ENCODE peak calls at places on chromosomes 16 and 17, in six cellular contexts. Y is astrocyte, C is Panc1, V is prostate gland, N is ascending aorta, E is A673. U is an unnamed sample. For H3K9me3, the result is how much of the 10 kb centered on the place peaks cover.

GRCh38 chr17:19646788-19647696 is 1.5 kb upstream of the ALDH3A2 start:
- DNase-seq in Y (no peak), C (no peak), V (no peak), N (no peak), E (peak), U (no peak)

GRCh38 chr16:70678121-70678897 is 7.5 kb downstream of the MTSS2 start:
- DNase-seq in Y (no peak), C (no peak), V (no peak), N (no peak), E (no peak), U (no peak)

GRCh38 chr16:19748389-19749110 is 30.5 kb downstream of the IQCK start:
- DNase-seq in Y (no peak), C (no peak), V (no peak), N (no peak), E (peak), U (no peak)

GRCh38 chr17:57242148-57242547 is 14.2 kb upstream of the MSI2 start:
- DNase-seq in Y (no peak), C (no peak), V (no peak), N (no peak), E (no peak), U (no peak)

GRCh38 chr16:24986512-24987303 is 28.5 kb downstream of the ARHGAP17 start:
- DNase-seq in Y (peak), C (no peak), V (no peak), N (peak), E (peak), U (no peak)

GRCh38 chr17:66829883-66830282 is 5.0 kb upstream of the CACNG5 start:
- DNase-seq in Y (no peak), C (no peak), V (no peak), N (no peak), E (no peak), U (no peak)

GRCh38 chr17:40311575-40311974 is 2.6 kb downstream of the RARA start:
- DNase-seq in Y (no peak), C (no peak), V (no peak), N (peak), E (peak), U (no peak)

GRCh38 chr16:71628810-71629209 is 2.8 kb downstream of the MARVELD3 start:
- DNase-seq in Y (peak), C (no peak), V (no peak), N (no peak), E (peak), U (no peak)

GRCh38 chr17:7988750-7989178 is 13.7 kb upstream of the GUCY2D start:
- DNase-seq in Y (peak), C (peak), V (peak), N (no peak), E (peak), U (peak)

GRCh38 chr17:49227436-49228261 is 2.9 kb downstream of the PHOSPHO1 start:
- DNase-seq in Y (peak), C (peak), V (peak), N (peak), E (peak), U (no peak)

GRCh38 chr16:86846136-86846535 is 267.8 kb downstream of the FOXL1 start:
- DNase-seq in Y (no peak), C (no peak), V (no peak), N (no peak), E (no peak), U (no peak)

DNA sequence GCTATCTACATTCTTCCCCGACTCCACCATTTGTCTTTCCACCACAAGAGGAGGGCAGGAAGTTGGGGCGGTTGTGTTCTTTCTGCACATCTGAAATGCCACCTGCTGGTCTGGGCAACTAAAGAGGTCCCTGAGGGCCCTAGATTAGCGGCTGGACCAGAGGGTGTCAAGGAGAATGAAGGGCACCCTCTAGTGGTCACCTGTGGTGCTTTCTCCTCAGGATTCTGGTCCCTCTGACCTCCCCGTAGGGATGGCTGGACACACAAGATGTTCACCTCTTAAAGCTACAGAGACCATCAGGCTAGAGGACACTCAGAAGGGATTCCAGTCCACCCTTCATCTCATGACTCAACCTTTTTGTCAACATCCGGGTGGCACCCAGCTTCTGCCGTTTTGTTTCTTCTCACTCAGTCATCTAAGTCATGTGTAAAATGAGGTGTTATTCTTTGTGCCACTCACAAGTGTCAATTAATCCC is 2.9 kb upstream of the SCIMP start:
- DNase-seq in Y (peak), C (peak), V (peak), N (peak), E (peak), U (no peak)
- TF ChIP-seq CTCF in Y (peak), C (peak), V (peak), N (peak), E (peak), U (peak)

GRCh38 chr17:22669721-22670120 is 977.4 kb downstream of the KCNJ18 start:
- DNase-seq in Y (no peak), C (no peak), V (no peak), N (no peak), E (no peak), U (no peak)
- H3K9me3 ChIP-seq in Y (under half), C (under half), V (under half), N (under half), E (under half), U (under half)

GRCh38 chr17:17954079-17954478 is 18.1 kb downstream of the TOM1L2 start:
- DNase-seq in Y (no peak), C (no peak), V (no peak), N (no peak), E (no peak), U (no peak)
- TF ChIP-seq CTCF in Y (no peak), C (no peak), V (no peak), N (no peak), E (no peak), U (no peak)

GRCh38 chr16:66458292-66458691 is 31.2 kb downstream of the BEAN1 start:
- DNase-seq in Y (no peak), C (no peak), V (no peak), N (no peak), E (no peak), U (no peak)
- H3K9me3 ChIP-seq in Y (under half), C (under half), V (under half), N (under half), E (under half), U (under half)

DNA sequence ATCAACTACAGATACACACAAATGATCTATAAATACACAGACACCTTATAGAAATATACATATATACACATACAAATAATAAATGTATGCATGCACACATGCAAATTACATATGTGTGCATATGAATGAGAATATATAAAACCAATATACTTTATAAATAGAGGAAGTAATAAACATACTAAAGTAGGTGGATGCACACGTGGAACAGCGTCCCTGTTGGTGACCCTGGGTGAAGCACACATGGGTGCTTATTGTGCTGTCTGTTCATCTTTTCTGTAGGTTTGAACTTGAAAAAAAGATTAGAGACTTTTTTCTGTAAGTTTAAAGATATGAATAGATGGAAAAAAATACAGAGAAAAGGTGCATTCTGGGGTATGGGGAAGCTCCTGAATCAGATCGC is 111.3 kb downstream of the SDR42E1 start:
- DNase-seq in Y (no peak), C (no peak), V (no peak), N (no peak), E (no peak), U (no peak)
- TF ChIP-seq CTCF in Y (no peak), C (no peak), V (no peak), N (no peak), E (peak), U (no peak)

DNA sequence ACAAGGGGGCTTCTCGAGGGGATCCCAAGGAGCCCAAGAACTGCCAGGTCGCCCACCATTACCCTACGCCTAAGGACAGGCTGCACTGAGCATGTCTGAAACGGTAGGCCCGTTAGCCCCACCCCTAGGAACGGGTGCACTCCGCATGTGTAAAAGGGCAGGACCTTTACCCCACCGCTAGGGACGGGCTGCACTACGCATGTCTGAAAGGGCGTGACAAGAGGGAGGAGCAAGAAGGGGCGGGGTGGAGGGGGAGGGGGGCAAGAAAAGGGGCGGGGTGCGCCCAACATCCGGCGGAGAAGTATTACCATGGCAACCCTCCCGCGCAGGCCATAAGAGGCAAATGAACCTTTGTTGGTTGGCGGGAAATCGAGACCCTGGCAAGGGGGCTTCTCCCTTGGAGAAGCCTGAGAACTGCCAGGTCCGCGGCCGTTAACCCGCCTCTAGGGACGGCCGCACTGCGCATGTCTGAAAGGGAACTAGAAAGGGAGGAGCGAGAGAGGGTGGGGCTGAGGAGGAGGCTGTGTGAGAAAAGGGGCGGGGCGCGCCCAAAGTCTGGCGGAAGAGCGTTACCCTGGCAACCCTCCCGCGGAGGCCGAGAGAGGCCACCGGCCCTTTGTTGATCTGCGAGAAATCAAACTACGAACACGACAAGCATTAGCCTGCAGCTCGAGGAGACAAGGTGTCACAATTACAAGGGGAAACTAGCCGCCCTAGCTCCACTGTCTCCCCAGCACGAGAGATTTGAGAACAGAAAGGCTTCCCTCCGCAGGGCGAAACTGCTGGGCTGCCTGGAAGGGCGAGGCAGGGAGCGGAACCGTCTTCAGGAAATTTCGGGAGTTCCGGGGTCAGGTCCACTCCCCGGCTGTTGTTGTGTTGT is 2046.8 kb downstream of the TP53TG3F start:
- DNase-seq in Y (no peak), C (no peak), V (no peak), N (no peak), E (no peak), U (no peak)
- H3K9me3 ChIP-seq in Y (under half), C (under half), V (under half), N (under half), E (under half), U (under half)

DNA sequence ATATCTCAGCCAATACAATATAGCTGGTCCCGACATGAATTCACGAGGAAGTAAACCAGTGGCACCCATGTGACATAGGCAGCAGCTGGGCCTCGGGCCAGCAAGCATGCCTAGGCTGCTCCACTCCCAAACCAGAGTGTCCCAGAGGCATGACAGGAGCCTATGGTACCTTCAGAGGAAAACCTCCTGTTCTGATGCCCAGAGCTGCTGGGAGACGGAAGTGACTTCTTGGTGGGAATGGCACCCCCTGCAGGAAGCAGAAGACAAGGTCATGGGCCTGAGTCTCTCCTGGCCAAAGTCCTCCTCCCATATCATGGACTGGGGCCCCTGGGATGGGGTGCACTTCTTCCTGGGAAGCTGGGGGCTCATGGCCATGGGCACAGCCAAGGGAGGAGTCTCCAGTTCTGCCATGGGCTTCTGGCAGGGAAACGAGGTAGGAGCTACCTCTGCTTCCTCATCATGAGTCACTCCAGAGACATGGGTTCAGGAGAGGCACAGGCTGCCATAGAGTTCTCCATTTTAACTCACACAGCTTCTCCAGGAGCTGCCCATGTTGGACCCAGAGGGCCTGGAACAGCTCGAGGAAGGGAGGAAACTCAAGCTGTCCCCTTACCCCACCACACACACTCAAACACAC is 13.4 kb downstream of the FBF1 start:
- DNase-seq in Y (no peak), C (no peak), V (peak), N (no peak), E (peak), U (no peak)
- TF ChIP-seq CTCF in Y (no peak), C (no peak), V (no peak), N (no peak), E (peak), U (no peak)

DNA sequence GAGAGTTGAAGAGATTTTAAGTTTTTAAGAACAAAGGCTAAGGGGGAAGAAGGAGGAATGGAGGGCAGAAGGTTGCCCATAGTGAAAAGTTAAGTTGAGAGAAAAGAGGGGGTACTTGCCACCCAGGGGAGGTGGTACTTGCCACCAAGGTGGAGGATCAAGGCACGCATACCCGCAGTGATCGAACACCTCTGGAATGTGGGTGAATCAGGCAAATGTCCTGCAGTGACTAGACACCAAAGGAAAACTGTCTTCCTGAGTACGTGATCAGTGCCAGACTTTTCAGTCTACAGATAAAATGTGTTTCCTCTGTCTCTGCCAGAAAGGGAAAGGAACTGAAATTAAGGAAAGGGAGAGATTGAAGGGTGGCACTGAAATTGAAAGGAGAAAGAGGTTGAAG is 2285.3 kb downstream of the TP53TG3F start:
- DNase-seq in Y (no peak), C (no peak), V (no peak), N (no peak), E (no peak), U (no peak)
- H3K9me3 ChIP-seq in Y (under half), C (under half), V (under half), N (under half), E (under half), U (under half)